ENCODE peak calls at places on chromosomes 11 and 22, in six cellular contexts. X is lung; E is sigmoid colon; I is PC-9; V is IMR-90; T is CD8-positive, alpha-beta T cell. Z is an unnamed sample.

GRCh38 chr11:35114901-35115687 is 23.9 kb upstream of the CD44 start:
- DNase-seq in X (no peak), E (no peak), I (no peak), V (no peak), T (no peak), Z (no peak)

GRCh38 chr11:11478687-11479086 is 125.6 kb upstream of the CSNK2A3 start:
- DNase-seq in X (no peak), E (no peak), I (no peak), V (no peak), T (no peak), Z (no peak)

GRCh38 chr11:72720806-72721205 is 31.4 kb downstream of the ARAP1 start:
- DNase-seq in X (no peak), E (no peak), I (no peak), V (no peak), T (no peak), Z (no peak)

GRCh38 chr11:131609317-131609716 is 238.9 kb downstream of the NTM start:
- DNase-seq in X (no peak), E (no peak), I (peak; percentile 11), V (peak; percentile 46), T (no peak), Z (no peak)

GRCh38 chr11:67303989-67304411 is 670 bp downstream of the SSH3 start:
- DNase-seq in X (no peak), E (peak; percentile 69), I (peak; percentile 59), V (no peak), T (peak; percentile 39), Z (no peak)

GRCh38 chr11:69808708-69809107 is 10.5 kb downstream of the FGF3 start:
- DNase-seq in X (no peak), E (no peak), I (no peak), V (peak; percentile 45), T (no peak), Z (no peak)

GRCh38 chr11:59938132-59938531 is at the start of gene OOSP1:
- DNase-seq in X (no peak), E (no peak), I (no peak), V (no peak), T (no peak), Z (no peak)

GRCh38 chr11:114247070-114247789 is 49.0 kb upstream of the NNMT start:
- DNase-seq in X (no peak), E (no peak), I (no peak), V (no peak), T (no peak), Z (no peak)

GRCh38 chr11:36119300-36119699 is 169.9 kb downstream of the COMMD9 start:
- DNase-seq in X (no peak), E (no peak), I (no peak), V (no peak), T (no peak), Z (no peak)
- TF ChIP-seq CTCF in X (no peak), E (no peak), I (no peak), V (no peak), T (no peak), Z (no peak)

DNA sequence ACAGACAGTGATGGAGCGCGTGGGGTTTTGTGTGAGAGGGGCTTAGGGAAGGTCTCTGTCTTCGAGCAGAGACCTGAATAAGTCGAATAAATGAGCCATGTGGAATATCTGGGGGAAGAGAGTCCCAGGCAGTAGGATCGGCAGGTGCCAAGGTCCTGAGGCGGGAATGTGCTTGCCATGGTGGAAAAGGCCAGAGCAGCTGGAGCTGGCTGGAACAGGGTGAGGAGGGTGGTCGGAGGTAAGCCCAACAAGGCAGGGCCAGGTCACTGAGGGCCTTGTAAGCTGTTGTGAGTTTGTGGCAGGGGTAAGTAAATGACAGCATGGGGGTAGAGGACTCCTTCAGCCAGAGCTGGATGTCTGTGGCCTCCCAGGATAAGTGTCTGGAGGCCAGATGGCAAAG is 71.3 kb downstream of the TP53I11 start:
- DNase-seq in X (no peak), E (no peak), I (no peak), V (no peak), T (no peak), Z (no peak)
- H3K27me3 ChIP-seq in X (no peaks in the 10 kb centered on the region), E (no peaks in the 10 kb centered on the region), I (peaks cover 91% of the 10 kb centered on the region), V (peaks cover 51% of the 10 kb centered on the region), T (no peaks in the 10 kb centered on the region), Z (no peaks in the 10 kb centered on the region)

DNA sequence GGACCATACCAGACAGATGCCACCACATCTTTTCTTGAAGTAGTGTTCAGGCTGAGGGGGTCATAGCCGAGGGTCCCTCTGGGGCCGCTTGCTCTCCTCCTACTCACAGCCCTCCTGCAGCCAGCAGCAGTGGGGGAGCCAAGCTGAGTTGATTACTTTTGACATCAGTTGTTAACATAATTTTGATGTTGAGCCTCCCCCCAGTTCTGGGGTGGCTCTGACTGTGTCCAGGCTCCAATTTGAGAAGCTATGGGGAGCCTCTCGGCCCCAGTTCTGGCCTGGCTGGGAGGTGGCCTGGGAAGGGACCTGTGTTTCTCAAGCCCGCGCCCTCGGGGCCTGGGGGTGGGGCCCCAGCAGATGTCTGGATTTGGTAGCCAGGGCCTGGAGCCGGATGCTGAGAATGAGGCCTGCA is 48.0 kb downstream of the KCNQ1OT1 start:
- DNase-seq in X (no peak), E (no peak), I (no peak), V (no peak), T (no peak), Z (no peak)
- H3K9me3 ChIP-seq in X (peaks cover 38% of the 10 kb centered on the region), E (peaks cover 39% of the 10 kb centered on the region), I (peaks cover 52% of the 10 kb centered on the region), V (peaks cover 67% of the 10 kb centered on the region), T (peaks cover 12% of the 10 kb centered on the region), Z (peaks cover 33% of the 10 kb centered on the region)

DNA sequence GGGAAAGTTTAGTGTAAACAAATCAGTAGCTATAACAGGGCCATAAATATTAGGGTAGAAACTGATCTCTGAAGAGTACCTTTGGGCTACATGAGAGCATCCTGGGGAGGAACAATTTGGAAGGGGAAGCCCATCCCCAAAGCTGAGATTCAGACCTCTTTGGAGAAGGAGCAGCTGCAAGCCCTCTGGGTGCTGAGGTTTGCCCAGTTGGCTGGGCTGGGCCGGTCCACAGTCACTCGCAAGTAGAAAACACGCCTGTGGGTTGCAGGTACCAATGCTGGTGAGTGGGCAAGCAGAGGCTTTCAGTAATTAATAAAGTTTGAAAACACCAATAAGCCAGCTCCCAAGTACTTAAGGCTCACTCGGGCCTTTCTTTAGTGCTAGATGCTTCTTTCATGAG is 124.5 kb downstream of the ARHGAP8 start:
- DNase-seq in X (no peak), E (no peak), I (no peak), V (no peak), T (no peak), Z (no peak)
- TF ChIP-seq CTCF in X (no peak), E (no peak), I (no peak), V (no peak), T (no peak), Z (no peak)

DNA sequence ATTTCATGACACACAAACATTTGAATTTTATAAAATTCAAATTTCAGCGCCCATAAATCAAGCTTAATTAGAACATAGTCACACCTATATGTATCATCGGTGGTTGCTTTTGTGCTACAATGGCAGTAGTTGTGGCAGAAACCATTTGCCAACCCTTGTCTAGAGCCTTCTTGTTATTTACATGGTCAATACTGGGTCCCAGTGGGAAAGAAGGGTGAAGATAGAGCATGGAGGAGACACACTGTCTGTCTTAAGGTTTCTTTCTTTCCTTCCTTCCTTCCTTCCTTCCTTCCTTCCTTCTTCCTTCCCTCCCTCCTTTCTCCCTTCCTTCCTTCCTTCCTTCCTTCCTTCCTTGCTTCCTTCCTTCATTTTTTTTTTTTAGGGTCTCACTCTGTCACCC is 3.7 kb downstream of the OR6Q1 start:
- DNase-seq in X (no peak), E (no peak), I (no peak), V (no peak), T (no peak), Z (no peak)
- H3K27me3 ChIP-seq in X (no peaks in the 10 kb centered on the region), E (no peaks in the 10 kb centered on the region), I (no peaks in the 10 kb centered on the region), V (no peaks in the 10 kb centered on the region), T (no peaks in the 10 kb centered on the region), Z (no peaks in the 10 kb centered on the region)

GRCh38 chr22:22890085-22890484 is 2.5 kb downstream of the IGLL5 start:
- DNase-seq in X (no peak), E (no peak), I (no peak), V (no peak), T (no peak), Z (no peak)

GRCh38 chr22:22893891-22894739 is 6.5 kb downstream of the IGLL5 start:
- DNase-seq in X (no peak), E (peak; percentile 47), I (no peak), V (no peak), T (no peak), Z (no peak)

GRCh38 chr22:22891139-22891621 is 3.6 kb downstream of the IGLL5 start:
- DNase-seq in X (no peak), E (no peak), I (no peak), V (no peak), T (no peak), Z (no peak)

GRCh38 chr22:22893077-22893805 is 5.6 kb downstream of the IGLL5 start:
- DNase-seq in X (no peak), E (peak; percentile 24), I (no peak), V (no peak), T (no peak), Z (no peak)

GRCh38 chr22:22892096-22893052 is 4.8 kb downstream of the IGLL5 start:
- DNase-seq in X (no peak), E (peak; percentile 7), I (no peak), V (no peak), T (no peak), Z (no peak)
- H3K9me3 ChIP-seq in X (peaks cover 4% of the 10 kb centered on the region), E (no peaks in the 10 kb centered on the region), I (no peaks in the 10 kb centered on the region), V (no peaks in the 10 kb centered on the region), T (no peaks in the 10 kb centered on the region), Z (no peaks in the 10 kb centered on the region)